ENCODE peak calls at places on chromosomes 12 and 14, in six cellular contexts. One of them, this sample, is unnamed.

GRCh38 chr14:57479197-57479596 is 14.5 kb downstream of the CCDC198 start:
- DNase-seq in mesenchymal stem cell: no peak
- DNase-seq in IMR-90: no peak
- DNase-seq in neuronal stem cell: no peak
- DNase-seq in H1: no peak
- DNase-seq in trophoblast cell: peak
- DNase-seq in this sample: no peak

GRCh38 chr12:115423546-115423987 is 739.6 kb upstream of the TBX3 start:
- DNase-seq in mesenchymal stem cell: peak
- DNase-seq in IMR-90: no peak
- DNase-seq in neuronal stem cell: no peak
- DNase-seq in H1: no peak
- DNase-seq in trophoblast cell: no peak
- DNase-seq in this sample: no peak

GRCh38 chr12:67477682-67478265 is 170.8 kb upstream of the DYRK2 start:
- DNase-seq in mesenchymal stem cell: no peak
- DNase-seq in IMR-90: no peak
- DNase-seq in neuronal stem cell: no peak
- DNase-seq in H1: no peak
- DNase-seq in trophoblast cell: peak
- DNase-seq in this sample: no peak

GRCh38 chr14:39734306-39734705 is 302.1 kb upstream of the FBXO33 start:
- DNase-seq in mesenchymal stem cell: no peak
- DNase-seq in IMR-90: no peak
- DNase-seq in neuronal stem cell: no peak
- DNase-seq in H1: no peak
- DNase-seq in trophoblast cell: no peak
- DNase-seq in this sample: peak

GRCh38 chr12:103915306-103915705 is 14.9 kb upstream of the HSP90B1 start:
- DNase-seq in mesenchymal stem cell: no peak
- DNase-seq in IMR-90: peak
- DNase-seq in neuronal stem cell: no peak
- DNase-seq in H1: no peak
- DNase-seq in trophoblast cell: no peak
- DNase-seq in this sample: no peak

GRCh38 chr12:52210186-52210924 is 18.5 kb upstream of the KRT80 start:
- DNase-seq in mesenchymal stem cell: peak
- DNase-seq in IMR-90: peak
- DNase-seq in neuronal stem cell: no peak
- DNase-seq in H1: no peak
- DNase-seq in trophoblast cell: peak
- DNase-seq in this sample: no peak

GRCh38 chr14:67607646-67608045 is 7.6 kb upstream of the PIGH start:
- DNase-seq in mesenchymal stem cell: no peak
- DNase-seq in IMR-90: no peak
- DNase-seq in neuronal stem cell: no peak
- DNase-seq in H1: no peak
- DNase-seq in trophoblast cell: no peak
- DNase-seq in this sample: no peak

GRCh38 chr12:122203968-122204828 is 689 bp downstream of the B3GNT4 start:
- DNase-seq in mesenchymal stem cell: no peak
- DNase-seq in IMR-90: no peak
- DNase-seq in neuronal stem cell: no peak
- DNase-seq in H1: peak
- DNase-seq in trophoblast cell: no peak
- DNase-seq in this sample: no peak

GRCh38 chr14:38206689-38207088 is 1.0 kb upstream of the SSTR1 start:
- DNase-seq in mesenchymal stem cell: no peak
- DNase-seq in IMR-90: no peak
- DNase-seq in neuronal stem cell: no peak
- DNase-seq in H1: no peak
- DNase-seq in trophoblast cell: no peak
- DNase-seq in this sample: no peak

GRCh38 chr14:64760146-64760755 is 56.0 kb downstream of the PLEKHG3 start:
- DNase-seq in mesenchymal stem cell: peak
- DNase-seq in IMR-90: peak
- DNase-seq in neuronal stem cell: peak
- DNase-seq in H1: peak
- DNase-seq in trophoblast cell: peak
- DNase-seq in this sample: peak

GRCh38 chr12:21992823-21993222 is 51.6 kb upstream of the ABCC9 start:
- DNase-seq in mesenchymal stem cell: peak
- DNase-seq in IMR-90: no peak
- DNase-seq in neuronal stem cell: no peak
- DNase-seq in H1: no peak
- DNase-seq in trophoblast cell: no peak
- DNase-seq in this sample: no peak

GRCh38 chr12:95593266-95593871 is 42.1 kb upstream of the USP44 start:
- DNase-seq in mesenchymal stem cell: no peak
- DNase-seq in IMR-90: no peak
- DNase-seq in neuronal stem cell: no peak
- DNase-seq in H1: no peak
- DNase-seq in trophoblast cell: no peak
- DNase-seq in this sample: no peak

GRCh38 chr12:118103601-118104382 is at the start of gene VSIG10:
- DNase-seq in mesenchymal stem cell: peak
- DNase-seq in IMR-90: peak
- DNase-seq in neuronal stem cell: peak
- DNase-seq in H1: peak
- DNase-seq in trophoblast cell: peak
- DNase-seq in this sample: peak

DNA sequence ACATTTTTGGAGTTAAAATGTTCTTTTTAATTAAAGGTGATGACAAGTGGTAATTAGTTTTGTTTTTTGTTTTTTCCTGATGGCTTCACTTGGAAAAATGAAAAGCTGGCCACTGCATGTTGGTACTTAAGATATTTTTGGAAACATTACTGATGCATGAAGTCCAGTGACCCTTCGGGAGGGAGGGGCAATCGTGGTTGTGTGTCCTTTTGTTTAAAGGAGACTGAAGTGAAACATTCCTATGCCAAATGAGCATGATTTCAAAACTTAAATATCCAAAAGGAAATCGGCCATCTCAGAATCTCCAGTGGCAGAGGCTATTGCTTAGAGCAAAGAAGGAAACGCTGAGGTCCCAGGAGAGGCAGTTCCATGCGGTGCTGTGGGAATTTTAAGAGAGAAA is 20.1 kb downstream of the LTBP2 start:
- DNase-seq in mesenchymal stem cell: no peak
- DNase-seq in IMR-90: peak
- DNase-seq in neuronal stem cell: no peak
- DNase-seq in H1: no peak
- DNase-seq in trophoblast cell: no peak
- DNase-seq in this sample: no peak
- H2AFZ ChIP-seq in mesenchymal stem cell: no peak
- H2AFZ ChIP-seq in IMR-90: no peak
- H2AFZ ChIP-seq in neuronal stem cell: no peak
- H2AFZ ChIP-seq in H1: no peak
- H2AFZ ChIP-seq in trophoblast cell: no peak
- H2AFZ ChIP-seq in this sample: no peak

GRCh38 chr12:33180921-33181320 is 258.7 kb downstream of the SYT10 start:
- DNase-seq in mesenchymal stem cell: no peak
- DNase-seq in IMR-90: no peak
- DNase-seq in neuronal stem cell: no peak
- DNase-seq in H1: no peak
- DNase-seq in trophoblast cell: peak
- DNase-seq in this sample: no peak

GRCh38 chr12:33187409-33187808 is 252.2 kb downstream of the SYT10 start:
- DNase-seq in mesenchymal stem cell: no peak
- DNase-seq in IMR-90: no peak
- DNase-seq in neuronal stem cell: no peak
- DNase-seq in H1: no peak
- DNase-seq in trophoblast cell: peak
- DNase-seq in this sample: no peak

DNA sequence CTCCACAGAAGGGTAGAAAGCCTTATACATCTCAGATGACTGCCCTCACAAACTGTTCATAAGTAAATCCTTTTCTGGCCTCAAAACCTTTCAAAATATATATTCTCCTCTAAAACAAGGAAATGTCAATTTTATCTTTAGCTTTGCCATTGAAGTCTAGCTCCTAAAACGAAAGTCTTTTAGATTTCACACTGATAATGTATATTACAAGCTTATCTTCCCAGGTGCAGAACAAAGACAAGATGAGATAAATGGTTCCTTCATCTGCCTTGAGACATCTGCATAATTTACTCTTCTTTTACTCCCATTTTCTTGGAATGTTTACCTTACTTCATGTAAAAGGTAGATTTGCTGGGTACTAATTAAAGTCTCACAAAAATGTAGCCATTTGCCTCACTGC is 257.1 kb downstream of the SYT10 start:
- DNase-seq in mesenchymal stem cell: no peak
- DNase-seq in IMR-90: no peak
- DNase-seq in neuronal stem cell: no peak
- DNase-seq in H1: no peak
- DNase-seq in trophoblast cell: no peak
- DNase-seq in this sample: no peak
- H2BK5ac ChIP-seq in mesenchymal stem cell: no peak
- H2BK5ac ChIP-seq in IMR-90: no peak
- H2BK5ac ChIP-seq in neuronal stem cell: no peak
- H2BK5ac ChIP-seq in H1: no peak
- H2BK5ac ChIP-seq in trophoblast cell: no peak
- H2BK5ac ChIP-seq in this sample: no peak

DNA sequence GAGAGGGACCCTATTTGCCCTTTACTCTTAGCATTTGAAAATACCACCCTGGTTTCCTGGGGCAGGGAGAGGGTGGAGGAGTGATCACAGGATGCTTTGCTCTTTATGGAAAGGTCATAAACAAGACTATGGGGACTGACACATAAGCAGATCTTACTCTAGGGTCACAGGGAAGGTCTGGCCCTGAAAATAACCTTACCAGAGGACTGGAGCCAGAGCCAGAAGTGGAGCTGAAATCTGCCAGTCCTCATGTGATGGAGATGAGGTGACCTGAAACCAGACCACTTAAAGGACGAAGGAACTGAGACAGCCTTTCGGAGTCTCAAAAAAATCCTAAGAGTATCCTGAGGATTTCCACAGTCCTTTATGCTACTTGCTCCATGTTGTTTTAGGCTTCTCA is 12.4 kb downstream of the PFKM start:
- DNase-seq in mesenchymal stem cell: no peak
- DNase-seq in IMR-90: no peak
- DNase-seq in neuronal stem cell: no peak
- DNase-seq in H1: no peak
- DNase-seq in trophoblast cell: no peak
- DNase-seq in this sample: no peak
- H2AFZ ChIP-seq in mesenchymal stem cell: no peak
- H2AFZ ChIP-seq in IMR-90: no peak
- H2AFZ ChIP-seq in neuronal stem cell: no peak
- H2AFZ ChIP-seq in H1: no peak
- H2AFZ ChIP-seq in trophoblast cell: no peak
- H2AFZ ChIP-seq in this sample: no peak

GRCh38 chr14:28630100-28630499 is 136.5 kb upstream of the FOXG1 start:
- DNase-seq in mesenchymal stem cell: no peak
- DNase-seq in IMR-90: no peak
- DNase-seq in neuronal stem cell: no peak
- DNase-seq in H1: no peak
- DNase-seq in trophoblast cell: no peak
- DNase-seq in this sample: no peak
- H2BK5ac ChIP-seq in mesenchymal stem cell: no peak
- H2BK5ac ChIP-seq in IMR-90: no peak
- H2BK5ac ChIP-seq in neuronal stem cell: no peak
- H2BK5ac ChIP-seq in H1: no peak
- H2BK5ac ChIP-seq in trophoblast cell: no peak
- H2BK5ac ChIP-seq in this sample: no peak

GRCh38 chr12:124740691-124741137 is 123.0 kb downstream of the SCARB1 start:
- DNase-seq in mesenchymal stem cell: peak
- DNase-seq in IMR-90: peak
- DNase-seq in neuronal stem cell: no peak
- DNase-seq in H1: no peak
- DNase-seq in trophoblast cell: peak
- DNase-seq in this sample: no peak

GRCh38 chr12:124737772-124738635 is 125.7 kb downstream of the SCARB1 start:
- DNase-seq in mesenchymal stem cell: no peak
- DNase-seq in IMR-90: peak
- DNase-seq in neuronal stem cell: no peak
- DNase-seq in H1: no peak
- DNase-seq in trophoblast cell: no peak
- DNase-seq in this sample: no peak

GRCh38 chr12:124738636-124739467 is 124.8 kb downstream of the SCARB1 start:
- DNase-seq in mesenchymal stem cell: peak
- DNase-seq in IMR-90: peak
- DNase-seq in neuronal stem cell: peak
- DNase-seq in H1: no peak
- DNase-seq in trophoblast cell: no peak
- DNase-seq in this sample: no peak

GRCh38 chr12:124741211-124741610 is 122.5 kb downstream of the SCARB1 start:
- DNase-seq in mesenchymal stem cell: no peak
- DNase-seq in IMR-90: no peak
- DNase-seq in neuronal stem cell: no peak
- DNase-seq in H1: no peak
- DNase-seq in trophoblast cell: no peak
- DNase-seq in this sample: no peak

GRCh38 chr12:124739953-124740561 is 123.6 kb downstream of the SCARB1 start:
- DNase-seq in mesenchymal stem cell: no peak
- DNase-seq in IMR-90: peak
- DNase-seq in neuronal stem cell: no peak
- DNase-seq in H1: no peak
- DNase-seq in trophoblast cell: peak
- DNase-seq in this sample: no peak
- H2AFZ ChIP-seq in mesenchymal stem cell: no peak
- H2AFZ ChIP-seq in IMR-90: no peak
- H2AFZ ChIP-seq in neuronal stem cell: no peak
- H2AFZ ChIP-seq in H1: no peak
- H2AFZ ChIP-seq in trophoblast cell: no peak
- H2AFZ ChIP-seq in this sample: no peak

This sample was measured in H9.